ENCODE peak calls at places on chromosomes 16 and 17, in four cellular contexts. B is left lung, I is GM10248, F is RWPE2. Y is an unnamed sample.

GRCh38 chr16:52742608-52743007 is 195.7 kb upstream of the TOX3 start:
- DNase-seq in I (no peak), B (no peak), F (no peak), Y (no peak)

GRCh38 chr16:17382949-17383348 is 87.8 kb downstream of the XYLT1 start:
- DNase-seq in B (no peak), I (no peak), F (no peak), Y (no peak)

GRCh38 chr17:20206068-20206467 is 196.9 kb downstream of the SPECC1 start:
- DNase-seq in I (no peak), F (no peak), B (peak; percentile 61), Y (peak; percentile 5)

GRCh38 chr16:11004957-11005610 is 60.7 kb downstream of the CLEC16A start:
- DNase-seq in F (no peak), I (no peak), B (no peak), Y (no peak)

GRCh38 chr16:4315185-4316102 is at the start of gene GLIS2:
- DNase-seq in F (peak; percentile 71), B (peak; percentile 74), I (peak; percentile 74), Y (no peak)

GRCh38 chr16:83345846-83346245 is 461.9 kb upstream of the HSBP1 start:
- DNase-seq in F (no peak), B (no peak), I (no peak), Y (no peak)

GRCh38 chr16:86823895-86824671 is 245.7 kb downstream of the FOXL1 start:
- DNase-seq in F (no peak), B (no peak), I (no peak), Y (no peak)

GRCh38 chr17:36731806-36732205 is 130.4 kb downstream of the MRM1 start:
- DNase-seq in F (no peak), I (no peak), B (no peak), Y (no peak)

GRCh38 chr17:68705331-68706166 is 104.4 kb upstream of the FAM20A start:
- DNase-seq in B (no peak), F (no peak), I (no peak), Y (no peak)

GRCh38 chr16:1788095-1788707 is 5.3 kb downstream of the IGFALS start:
- DNase-seq in F (peak; percentile 63), I (no peak), B (peak; percentile 24), Y (no peak)

GRCh38 chr17:39622380-39623006 is 4.3 kb upstream of the PPP1R1B start:
- DNase-seq in I (no peak), B (no peak), F (no peak), Y (no peak)

GRCh38 chr16:66207864-66208226 is 158.6 kb upstream of the CDH5 start:
- DNase-seq in B (no peak), F (no peak), I (no peak), Y (no peak)

GRCh38 chr17:3318336-3318735 is 20.2 kb upstream of the OR3A1 start:
- DNase-seq in I (no peak), B (no peak), F (no peak), Y (no peak)

GRCh38 chr17:32783602-32784001 is 93.3 kb downstream of the MYO1D start:
- DNase-seq in I (peak; percentile 61), B (no peak), F (no peak), Y (no peak)

GRCh38 chr16:66959645-66960177 is 1.4 kb upstream of the CES3 start:
- DNase-seq in I (no peak), F (no peak), B (no peak), Y (no peak)

GRCh38 chr17:36082062-36082461 is 7.9 kb downstream of the CCL3 start:
- DNase-seq in B (no peak), F (no peak), I (peak; percentile 35), Y (no peak)

GRCh38 chr17:12637015-12637414 is 28.7 kb upstream of the MYOCD start:
- DNase-seq in F (peak; percentile 58), B (no peak), I (no peak), Y (no peak)

DNA sequence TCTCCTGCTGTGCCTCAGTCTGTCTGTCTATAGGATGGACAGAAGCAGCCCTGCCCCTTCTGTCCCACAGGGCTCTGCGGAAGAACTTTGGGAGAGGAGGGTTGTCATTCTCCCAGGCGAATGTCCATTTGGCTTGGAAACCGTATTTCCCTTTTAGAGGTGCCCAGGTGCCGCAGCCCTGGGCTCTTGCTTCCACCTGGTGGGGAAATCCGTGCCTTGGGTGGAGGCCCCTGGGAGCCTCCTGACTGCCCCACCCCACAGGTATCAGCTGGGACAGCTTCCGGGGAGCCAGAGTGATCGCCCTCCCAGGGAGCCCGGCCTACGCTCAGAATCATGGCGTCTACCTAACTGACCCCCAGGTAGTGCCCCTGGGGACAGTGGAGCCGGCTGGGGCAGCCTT is 12.7 kb downstream of the FCSK start:
- DNase-seq in F (no peak), I (no peak), B (no peak), Y (no peak)
- TF ChIP-seq CTCF in F (peak; percentile 26), I (no peak), B (no peak), Y (no peak)

DNA sequence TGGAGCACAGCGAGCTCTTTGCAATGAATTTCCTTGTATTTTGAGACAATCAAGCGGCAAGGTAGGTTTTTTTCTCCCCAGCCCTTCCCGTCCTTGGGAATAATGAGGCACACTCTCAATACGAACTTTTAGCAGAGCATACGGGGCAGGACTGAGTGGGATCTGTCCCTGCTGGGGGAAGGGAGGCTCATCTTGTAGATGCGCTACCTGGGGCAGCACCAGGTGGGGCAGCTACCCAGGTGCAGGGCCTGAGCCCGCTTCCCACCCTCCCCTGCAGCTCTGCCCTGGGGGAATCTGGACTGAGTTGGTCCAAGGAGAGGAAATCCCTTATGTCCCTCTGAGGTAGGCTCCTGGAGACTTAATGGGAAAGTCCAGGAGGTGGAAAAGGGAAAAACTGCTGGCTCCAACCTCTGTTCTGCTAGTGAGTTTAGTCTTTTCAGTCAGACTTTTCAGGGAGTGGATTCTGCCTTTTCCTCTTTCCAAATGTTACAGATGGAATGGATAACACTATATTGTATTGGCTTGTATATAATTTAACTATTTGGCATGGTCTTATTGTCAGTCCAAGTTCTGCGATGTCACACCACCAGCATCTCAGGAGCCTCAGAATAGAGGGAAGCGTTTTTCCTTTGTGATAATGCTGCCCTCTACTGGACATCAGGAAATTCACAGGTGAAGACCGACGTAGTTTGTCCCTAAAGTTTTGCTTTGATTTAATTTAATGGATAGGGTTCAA is 9.6 kb upstream of the CES1 start:
- DNase-seq in F (no peak), I (peak; percentile 65), B (no peak), Y (no peak)
- TF ChIP-seq CTCF in F (peak; percentile 90), I (peak; percentile 58), B (peak; percentile 73), Y (peak; percentile 71)

DNA sequence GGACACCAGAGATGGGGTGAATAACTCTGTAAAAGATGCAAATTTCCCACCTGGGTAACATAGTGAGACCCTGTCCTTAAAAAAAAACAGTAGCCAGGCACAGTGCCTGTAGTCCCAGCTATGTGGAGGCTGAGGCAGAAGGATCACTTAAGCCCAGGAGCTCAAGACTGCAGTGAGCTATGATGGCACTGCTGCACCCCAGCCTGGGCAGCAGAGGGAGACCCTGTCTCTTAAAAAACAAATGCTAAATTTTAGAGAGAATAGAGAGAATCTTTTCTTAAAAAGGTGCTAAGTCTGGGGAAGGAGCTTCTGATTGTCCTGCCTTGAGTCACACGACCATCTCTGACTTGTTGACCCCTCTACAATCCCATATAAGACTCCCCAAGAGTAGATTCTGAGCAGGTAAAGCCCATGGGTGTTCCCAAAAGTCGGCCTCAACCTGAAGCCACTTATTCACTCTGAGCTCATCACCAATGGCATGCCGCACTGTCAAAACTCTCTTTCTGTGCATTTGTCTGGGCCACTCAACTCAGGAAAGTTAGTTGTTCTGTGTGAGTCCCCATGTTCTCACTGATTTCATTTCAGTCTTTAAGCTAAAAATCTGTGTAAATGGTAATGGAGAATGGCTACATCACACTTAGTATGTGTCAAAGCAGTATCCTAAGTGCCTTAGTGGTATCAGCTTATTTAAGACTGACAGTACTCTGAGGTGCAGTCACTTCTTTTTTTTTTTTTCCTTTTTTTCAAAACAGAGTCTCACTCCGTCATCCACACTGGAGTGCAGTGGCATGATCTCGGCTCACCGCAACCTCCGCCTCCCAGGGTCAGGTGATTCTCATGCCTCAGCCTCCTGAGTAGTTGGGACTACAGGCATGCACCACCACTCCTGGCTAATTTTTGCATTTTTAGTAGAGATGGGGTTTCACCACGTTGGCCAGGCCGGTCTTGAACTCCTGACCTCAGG is 41.6 kb downstream of the PRKCB start:
- DNase-seq in B (no peak), F (no peak), I (peak; percentile 17), Y (peak; percentile 9)
- TF ChIP-seq CTCF in B (no peak), F (peak; percentile 7), I (peak; percentile 38), Y (peak; percentile 41)

GRCh38 chr17:42578282-42578869 is 847 bp upstream of the PSMC3IP start:
- DNase-seq in I (peak; percentile 87), B (peak; percentile 71), F (no peak), Y (no peak)

GRCh38 chr17:42577532-42578281 is at the start of gene PSMC3IP:
- DNase-seq in I (peak; percentile 98), F (peak; percentile 95), B (peak; percentile 97), Y (peak; percentile 85)

GRCh38 chr17:42579794-42580551 is 2.4 kb upstream of the PSMC3IP start:
- DNase-seq in B (no peak), I (no peak), F (peak; percentile 1), Y (no peak)

GRCh38 chr17:42574463-42574862 is 3.1 kb downstream of the PSMC3IP start:
- DNase-seq in B (no peak), I (no peak), F (no peak), Y (no peak)

GRCh38 chr17:42577140-42577531 is 393 bp downstream of the PSMC3IP start:
- DNase-seq in F (no peak), I (no peak), B (no peak), Y (no peak)
- TF ChIP-seq CTCF in F (no peak), I (no peak), B (no peak), Y (no peak)

GRCh38 chr17:82266142-82266541 is 7.4 kb downstream of the CSNK1D start:
- DNase-seq in I (no peak), B (no peak), F (no peak), Y (no peak)

GRCh38 chr17:82270651-82271050 is 2.8 kb downstream of the CSNK1D start:
- DNase-seq in F (no peak), B (no peak), I (no peak), Y (no peak)

GRCh38 chr17:82269882-82270500 is 3.5 kb downstream of the CSNK1D start:
- DNase-seq in B (no peak), F (no peak), I (no peak), Y (no peak)

GRCh38 chr17:82269138-82269881 is 4.2 kb downstream of the CSNK1D start:
- DNase-seq in F (no peak), B (no peak), I (no peak), Y (no peak)

DNA sequence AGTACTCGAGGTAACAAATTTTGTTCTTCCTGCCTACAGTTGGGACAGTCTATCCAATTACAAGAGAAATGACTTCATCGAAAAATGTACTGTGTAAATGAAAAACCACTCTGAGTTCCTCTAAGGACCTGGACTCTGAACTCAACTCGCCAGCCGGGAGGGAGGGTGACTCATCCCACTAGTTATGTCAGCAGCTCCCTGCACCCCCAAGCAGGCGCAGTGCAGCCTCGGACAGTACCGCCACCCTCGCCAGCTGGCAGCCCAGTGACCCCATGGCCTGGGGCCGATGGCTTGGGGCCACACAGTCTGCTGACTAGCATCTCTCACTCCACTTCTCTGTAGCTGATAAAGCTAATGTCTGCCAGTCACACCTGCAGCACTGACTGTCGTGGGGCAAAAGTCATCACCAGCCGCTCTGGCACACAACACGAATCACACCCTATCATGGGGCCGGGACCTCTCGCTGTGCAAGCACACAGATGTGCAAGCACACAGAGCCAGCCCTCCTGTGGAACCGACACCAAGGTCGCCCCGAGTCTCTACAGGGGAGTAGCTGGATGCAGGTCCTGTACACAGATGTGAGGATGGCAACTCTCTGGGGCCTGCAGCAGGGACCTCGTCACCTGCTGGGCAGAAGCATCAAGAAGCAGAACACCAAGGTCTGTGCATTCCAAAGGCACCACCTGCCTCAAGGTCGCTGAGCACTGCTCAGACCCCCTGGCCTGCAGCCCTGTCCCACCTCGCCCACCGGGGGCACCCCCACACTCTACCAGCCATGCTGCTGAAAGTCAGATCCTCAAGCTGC is 5.7 kb downstream of the CSNK1D start:
- DNase-seq in B (peak; percentile 93), I (no peak), F (peak; percentile 94), Y (peak; percentile 23)
- TF ChIP-seq CTCF in B (no peak), I (no peak), F (no peak), Y (no peak)

Y was measured in CD4-positive, alpha-beta T cell.